ENCODE peak calls at places on chromosomes 2 and 18, in six cellular contexts. S is endothelial cell of umbilical vein; L is aorta; W is endodermal cell; Z is CD8-positive, alpha-beta T cell; A is hepatocyte. Y is an unnamed sample. For H3K27me3 and H3K4me1, the result is how much of the 10 kb centered on the place peaks cover.

GRCh38 chr2:234060236-234060635 is 9.7 kb downstream of the SPP2 start:
- DNase-seq in S (no peak), L (no peak), W (no peak), Z (no peak), A (no peak), Y (no peak)

GRCh38 chr18:48023334-48024008 is 93.0 kb upstream of the SMAD2 start:
- DNase-seq in S (peak), L (no peak), W (peak), Z (no peak), A (peak), Y (peak)

GRCh38 chr2:47819834-47820233 is 36.9 kb downstream of the MSH6 start:
- DNase-seq in S (no peak), L (no peak), W (no peak), Z (no peak), A (no peak), Y (no peak)

GRCh38 chr18:53375641-53376040 is 848.8 kb downstream of the MBD2 start:
- DNase-seq in S (no peak), L (no peak), W (no peak), Z (no peak), A (peak), Y (no peak)

GRCh38 chr2:55010149-55010591 is 40.1 kb downstream of the RTN4 start:
- DNase-seq in S (no peak), L (peak), W (no peak), Z (peak), A (peak), Y (peak)

GRCh38 chr18:76491436-76491800 is 3.6 kb downstream of the ZNF516 start:
- DNase-seq in S (no peak), L (peak), W (peak), Z (peak), A (peak), Y (peak)

GRCh38 chr18:34121157-34121807 is 103.4 kb downstream of the NOL4 start:
- DNase-seq in S (no peak), L (no peak), W (no peak), Z (no peak), A (peak), Y (no peak)

GRCh38 chr2:2613279-2614199 is 282.5 kb upstream of the MYT1L start:
- DNase-seq in S (peak), L (peak), W (peak), Z (peak), A (peak), Y (peak)

GRCh38 chr18:73318732-73319479 is 451.1 kb upstream of the NETO1 start:
- DNase-seq in S (no peak), L (no peak), W (no peak), Z (no peak), A (no peak), Y (no peak)

GRCh38 chr2:130728549-130729310 is at the start of gene GPR148:
- DNase-seq in S (no peak), L (no peak), W (peak), Z (no peak), A (no peak), Y (no peak)

GRCh38 chr2:16958266-16958665 is 292.6 kb upstream of the CYRIA start:
- DNase-seq in S (no peak), L (no peak), W (no peak), Z (no peak), A (no peak), Y (no peak)

GRCh38 chr2:127104881-127105655 is 1.9 kb downstream of the BIN1 start:
- DNase-seq in S (no peak), L (peak), W (peak), Z (no peak), A (peak), Y (no peak)

GRCh38 chr2:230674930-230675672 is 37.5 kb upstream of the CAB39 start:
- DNase-seq in S (no peak), L (no peak), W (peak), Z (no peak), A (no peak), Y (no peak)

GRCh38 chr18:24518596-24518995 is 58.2 kb downstream of the HRH4 start:
- DNase-seq in S (no peak), L (no peak), W (no peak), Z (no peak), A (no peak), Y (no peak)

GRCh38 chr2:113157108-113157896 is 16.5 kb upstream of the PSD4 start:
- DNase-seq in S (no peak), L (no peak), W (peak), Z (no peak), A (peak), Y (no peak)

GRCh38 chr2:64899081-64899865 is 89.9 kb upstream of the SLC1A4 start:
- DNase-seq in S (no peak), L (no peak), W (no peak), Z (no peak), A (no peak), Y (no peak)

GRCh38 chr2:207516206-207516605 is 13.6 kb upstream of the CREB1 start:
- DNase-seq in S (peak), L (no peak), W (no peak), Z (no peak), A (no peak), Y (no peak)

GRCh38 chr2:100320547-100321180 is 1.6 kb downstream of the LONRF2 start:
- DNase-seq in S (no peak), L (no peak), W (peak), Z (no peak), A (peak), Y (no peak)

GRCh38 chr2:118774458-118775133 is 72.9 kb downstream of the EN1 start:
- DNase-seq in S (peak), L (peak), W (peak), Z (no peak), A (peak), Y (no peak)

GRCh38 chr2:77005522-77005921 is 516.7 kb downstream of the LRRTM4 start:
- DNase-seq in S (no peak), L (no peak), W (no peak), Z (no peak), A (no peak), Y (no peak)

GRCh38 chr18:63320690-63321265 is 1.2 kb upstream of the BCL2 start:
- DNase-seq in S (peak), L (peak), W (peak), Z (no peak), A (peak), Y (peak)

GRCh38 chr2:216142540-216142939 is 33.4 kb downstream of the XRCC5 start:
- DNase-seq in S (no peak), L (no peak), W (no peak), Z (no peak), A (no peak), Y (no peak)

GRCh38 chr18:72544092-72544886 is at the start of gene CBLN2:
- DNase-seq in S (peak), L (no peak), W (peak), Z (no peak), A (peak), Y (no peak)

GRCh38 chr2:17780546-17780945 is 26.6 kb downstream of the GEN1 start:
- DNase-seq in S (no peak), L (no peak), W (no peak), Z (no peak), A (no peak), Y (no peak)

GRCh38 chr2:153477641-153478288 is 797 bp downstream of the RPRM start:
- DNase-seq in S (no peak), L (peak), W (peak), Z (no peak), A (peak), Y (no peak)

GRCh38 chr2:153477096-153477555 is 1.4 kb downstream of the RPRM start:
- DNase-seq in S (no peak), L (no peak), W (peak), Z (no peak), A (peak), Y (no peak)

GRCh38 chr2:153476491-153477095 is 2.0 kb downstream of the RPRM start:
- DNase-seq in S (no peak), L (peak), W (no peak), Z (no peak), A (peak), Y (no peak)

GRCh38 chr2:153479527-153479926 is 965 bp upstream of the RPRM start:
- DNase-seq in S (no peak), L (no peak), W (no peak), Z (no peak), A (no peak), Y (no peak)

DNA sequence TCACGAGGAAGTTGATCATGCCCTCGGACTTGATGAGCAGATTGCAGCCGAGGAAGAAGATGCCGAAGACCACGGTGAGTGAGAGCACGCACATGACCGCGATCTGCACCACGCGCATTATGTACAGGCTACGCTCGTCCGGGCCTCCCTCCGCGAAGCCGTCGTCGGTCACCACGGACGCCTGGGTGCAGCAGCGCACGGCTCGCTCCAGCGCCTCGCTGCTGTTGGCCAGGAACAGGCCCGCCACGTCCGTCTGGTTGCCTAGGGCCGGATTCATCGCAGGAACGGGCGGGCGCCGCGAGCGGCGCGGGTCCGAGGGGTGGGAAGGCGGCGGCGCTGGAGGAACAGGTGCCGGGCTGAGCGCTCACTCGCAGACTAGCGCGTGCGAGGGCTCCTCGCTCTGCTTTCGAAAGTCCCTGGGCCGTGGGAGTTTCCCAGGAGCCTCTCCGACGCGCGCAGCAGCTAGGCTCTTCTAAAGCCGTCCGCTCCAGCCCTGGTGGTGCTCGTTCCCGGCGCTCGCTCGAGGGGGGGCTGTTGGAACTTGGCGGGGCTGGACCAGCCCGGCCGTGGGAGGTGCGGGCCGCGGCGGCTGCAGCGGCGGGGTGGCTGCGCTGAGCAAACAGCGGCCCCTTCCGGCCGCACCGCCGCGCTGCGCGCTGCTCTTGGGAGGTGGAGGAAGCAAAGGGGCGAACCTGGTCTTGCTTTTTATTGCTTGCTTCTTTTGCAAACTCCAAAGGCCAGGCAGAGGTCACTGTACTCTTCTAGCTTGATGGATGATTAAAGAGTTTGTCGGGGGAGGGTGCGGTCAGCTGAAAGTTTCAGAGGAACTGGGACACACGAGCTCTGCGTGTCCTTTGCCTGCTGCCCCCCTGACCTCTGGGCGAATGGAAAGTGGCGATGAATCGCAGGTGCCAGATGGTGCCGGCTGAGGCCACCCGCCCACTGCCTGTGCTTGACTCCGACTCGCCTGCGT is at the start of gene RPRM:
- DNase-seq in S (peak), L (peak), W (peak), Z (peak), A (peak), Y (peak)
- H3K27me3 ChIP-seq in S (under half), L (under half), W (under half), Z (under half), A (under half), Y (under half)

DNA sequence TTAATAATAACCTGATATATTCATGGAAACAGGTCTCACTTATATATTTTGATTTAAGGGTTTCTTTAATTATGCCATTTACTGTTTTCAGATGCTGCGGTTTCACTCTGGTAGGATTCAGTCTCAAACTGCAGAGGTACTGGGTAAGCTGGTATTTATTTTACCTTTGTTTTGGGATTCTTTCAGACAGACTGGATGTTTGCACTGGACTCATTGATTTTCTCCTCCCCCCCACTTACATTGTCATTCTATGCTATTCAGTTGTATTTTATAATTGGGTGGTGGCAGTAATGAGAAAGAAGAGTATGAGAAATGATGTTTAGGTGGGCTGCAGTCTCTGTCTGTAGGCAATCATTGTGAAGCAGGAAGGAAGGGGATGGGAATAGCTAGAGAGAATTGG is 155.6 kb downstream of the AQP4 start:
- DNase-seq in S (no peak), L (no peak), W (no peak), Z (no peak), A (no peak), Y (no peak)
- H3K4me1 ChIP-seq in S (under half), L (under half), W (under half), Z (under half), A (under half), Y (under half)

GRCh38 chr2:238693337-238694093 is 154.4 kb upstream of the TWIST2 start:
- DNase-seq in S (no peak), L (peak), W (no peak), Z (no peak), A (no peak), Y (no peak)
- H3K27me3 ChIP-seq in S (under half), L (under half), W (under half), Z (under half), A (under half), Y (under half)

GRCh38 chr2:240997856-240998705 is at the start of gene SNED1:
- DNase-seq in S (peak), L (peak), W (peak), Z (peak), A (peak), Y (peak)
- H3K4me1 ChIP-seq in S (under half), L (under half), W (under half), Z (under half), A (under half), Y (under half)

GRCh38 chr18:57423821-57424220 is 11.4 kb upstream of the ONECUT2 start:
- DNase-seq in S (no peak), L (no peak), W (no peak), Z (no peak), A (no peak), Y (no peak)
- H3K27me3 ChIP-seq in S (under half), L (under half), W (half or more), Z (under half), A (under half), Y (under half)

GRCh38 chr2:163667064-163667887 is 68.5 kb downstream of the FIGN start:
- DNase-seq in S (peak), L (peak), W (no peak), Z (no peak), A (no peak), Y (no peak)

GRCh38 chr2:163665817-163666216 is 70.0 kb downstream of the FIGN start:
- DNase-seq in S (peak), L (no peak), W (no peak), Z (no peak), A (no peak), Y (no peak)

GRCh38 chr2:163662141-163662780 is 73.5 kb downstream of the FIGN start:
- DNase-seq in S (no peak), L (no peak), W (no peak), Z (no peak), A (no peak), Y (no peak)

GRCh38 chr2:163664610-163665009 is 71.2 kb downstream of the FIGN start:
- DNase-seq in S (no peak), L (no peak), W (no peak), Z (no peak), A (no peak), Y (no peak)

GRCh38 chr2:163665051-163665450 is 70.8 kb downstream of the FIGN start:
- DNase-seq in S (no peak), L (no peak), W (no peak), Z (no peak), A (no peak), Y (no peak)
- H3K4me1 ChIP-seq in S (under half), L (under half), W (under half), Z (under half), A (under half), Y (half or more)

Y was measured in tibial artery.